ENCODE peak calls at places on chromosome X, in five cellular contexts. One of them, this sample, is unnamed.

GRCh38 chrX:67480789-67481188 is 63.0 kb upstream of the AR start:
- DNase-seq in activated CD8-positive, alpha-beta T cell treated with anti-CD3 and anti-CD28 coated beads, Interleukin-2, amount 10 ng/mL, durations not matched to agents 7 days and 5 days: no peak
- DNase-seq in NT2/D1: no peak
- DNase-seq in tibial artery: no peak
- DNase-seq in NCI-H1694 treated with DMSO at 0.1 percent for 48 hours: no peak
- DNase-seq in this sample: no peak

GRCh38 chrX:139554367-139554766 is 23.8 kb downstream of the F9 start:
- DNase-seq in NT2/D1: no peak
- DNase-seq in tibial artery: no peak
- DNase-seq in NCI-H1694 treated with DMSO at 0.1 percent for 48 hours: no peak
- DNase-seq in activated CD8-positive, alpha-beta T cell treated with anti-CD3 and anti-CD28 coated beads, Interleukin-2, amount 10 ng/mL, durations not matched to agents 7 days and 5 days: no peak
- DNase-seq in this sample: no peak

GRCh38 chrX:350534-351321 is 32.1 kb upstream of the GTPBP6 start:
- DNase-seq in NT2/D1: no peak
- DNase-seq in NCI-H1694 treated with DMSO at 0.1 percent for 48 hours: no peak
- DNase-seq in activated CD8-positive, alpha-beta T cell treated with anti-CD3 and anti-CD28 coated beads, Interleukin-2, amount 10 ng/mL, durations not matched to agents 7 days and 5 days: no peak
- DNase-seq in tibial artery: no peak
- DNase-seq in this sample: no peak

GRCh38 chrX:71999535-71999934 is 88.9 kb downstream of the NHSL2 start:
- DNase-seq in activated CD8-positive, alpha-beta T cell treated with anti-CD3 and anti-CD28 coated beads, Interleukin-2, amount 10 ng/mL, durations not matched to agents 7 days and 5 days: no peak
- DNase-seq in NT2/D1: no peak
- DNase-seq in NCI-H1694 treated with DMSO at 0.1 percent for 48 hours: no peak
- DNase-seq in tibial artery: no peak
- DNase-seq in this sample: no peak

GRCh38 chrX:105263171-105263570 is 42.7 kb upstream of the TEX13A start:
- DNase-seq in activated CD8-positive, alpha-beta T cell treated with anti-CD3 and anti-CD28 coated beads, Interleukin-2, amount 10 ng/mL, durations not matched to agents 7 days and 5 days: no peak
- DNase-seq in NT2/D1: no peak
- DNase-seq in NCI-H1694 treated with DMSO at 0.1 percent for 48 hours: no peak
- DNase-seq in tibial artery: no peak
- DNase-seq in this sample: no peak

GRCh38 chrX:71997320-71997719 is 86.7 kb downstream of the NHSL2 start:
- DNase-seq in NCI-H1694 treated with DMSO at 0.1 percent for 48 hours: no peak
- DNase-seq in activated CD8-positive, alpha-beta T cell treated with anti-CD3 and anti-CD28 coated beads, Interleukin-2, amount 10 ng/mL, durations not matched to agents 7 days and 5 days: no peak
- DNase-seq in NT2/D1: no peak
- DNase-seq in tibial artery: no peak
- DNase-seq in this sample: no peak

GRCh38 chrX:72714471-72714916 is 388 bp upstream of the PHKA1 start:
- DNase-seq in NT2/D1: peak
- DNase-seq in tibial artery: peak
- DNase-seq in NCI-H1694 treated with DMSO at 0.1 percent for 48 hours: peak
- DNase-seq in activated CD8-positive, alpha-beta T cell treated with anti-CD3 and anti-CD28 coated beads, Interleukin-2, amount 10 ng/mL, durations not matched to agents 7 days and 5 days: peak
- DNase-seq in this sample: peak

GRCh38 chrX:129678176-129678880 is 23.6 kb upstream of the APLN start:
- DNase-seq in NCI-H1694 treated with DMSO at 0.1 percent for 48 hours: no peak
- DNase-seq in activated CD8-positive, alpha-beta T cell treated with anti-CD3 and anti-CD28 coated beads, Interleukin-2, amount 10 ng/mL, durations not matched to agents 7 days and 5 days: peak
- DNase-seq in tibial artery: no peak
- DNase-seq in NT2/D1: no peak
- DNase-seq in this sample: peak

GRCh38 chrX:39516399-39516798 is 581.4 kb downstream of the BCOR start:
- DNase-seq in activated CD8-positive, alpha-beta T cell treated with anti-CD3 and anti-CD28 coated beads, Interleukin-2, amount 10 ng/mL, durations not matched to agents 7 days and 5 days: no peak
- DNase-seq in NCI-H1694 treated with DMSO at 0.1 percent for 48 hours: peak
- DNase-seq in NT2/D1: no peak
- DNase-seq in tibial artery: no peak
- DNase-seq in this sample: no peak

GRCh38 chrX:39759526-39760224 is 338.1 kb downstream of the BCOR start:
- DNase-seq in activated CD8-positive, alpha-beta T cell treated with anti-CD3 and anti-CD28 coated beads, Interleukin-2, amount 10 ng/mL, durations not matched to agents 7 days and 5 days: no peak
- DNase-seq in NT2/D1: no peak
- DNase-seq in tibial artery: no peak
- DNase-seq in NCI-H1694 treated with DMSO at 0.1 percent for 48 hours: peak
- DNase-seq in this sample: no peak

This sample was measured in lung.